ENCODE peak calls at places on chromosome 21, in four cellular contexts. O, Q, P and R are unnamed samples.
A peak's percentile ranks its signal among the peaks of the same experiment; 100 is the strongest.

GRCh38 chr21:29365636-29366305 is 67.0 kb downstream of the BACH1 start:
- DNase-seq in Q (no peak), O (no peak), P (no peak), R (no peak)

GRCh38 chr21:41526478-41527087 is 18.6 kb upstream of the TMPRSS2 start:
- DNase-seq in Q (no peak), O (no peak), P (no peak), R (no peak)

GRCh38 chr21:36647279-36648093 is 51.4 kb upstream of the SIM2 start:
- DNase-seq in O (peak; percentile 61), Q (no peak), P (peak; percentile 57), R (peak; percentile 49)

GRCh38 chr21:36113647-36114428 is 21.0 kb upstream of the CBR3 start:
- DNase-seq in O (no peak), Q (no peak), P (no peak), R (peak; percentile 62)

GRCh38 chr21:15472108-15472507 is 257.7 kb upstream of the USP25 start:
- DNase-seq in O (no peak), P (no peak), Q (no peak), R (no peak)

GRCh38 chr21:31992391-31992790 is 119.6 kb downstream of the HUNK start:
- DNase-seq in P (no peak), Q (no peak), O (no peak), R (no peak)

GRCh38 chr21:26961704-26962103 is 5.2 kb downstream of the ADAMTS5 start:
- DNase-seq in Q (no peak), O (no peak), P (peak; percentile 51), R (no peak)

GRCh38 chr21:36753556-36753955 is 54.6 kb downstream of the SIM2 start:
- DNase-seq in O (peak; percentile 69), Q (no peak), P (no peak), R (peak; percentile 47)

GRCh38 chr21:36507397-36508018 is 27.6 kb upstream of the CLDN14 start:
- DNase-seq in O (peak; percentile 4), P (no peak), Q (no peak), R (no peak)

GRCh38 chr21:46509760-46510159 is 51.1 kb downstream of the DIP2A start:
- DNase-seq in Q (no peak), O (peak; percentile 14), P (no peak), R (no peak)

GRCh38 chr21:39776589-39776988 is 31.6 kb downstream of the IGSF5 start:
- DNase-seq in Q (no peak), P (no peak), O (no peak), R (peak; percentile 34)

GRCh38 chr21:36260030-36260787 is 59.8 kb upstream of the MORC3 start:
- DNase-seq in Q (peak; percentile 5), O (peak; percentile 81), P (no peak), R (peak; percentile 52)

GRCh38 chr21:41573902-41574690 is 66.1 kb upstream of the TMPRSS2 start:
- DNase-seq in P (no peak), Q (no peak), O (no peak), R (no peak)

GRCh38 chr21:26100573-26100972 is 70.0 kb downstream of the APP start:
- DNase-seq in O (no peak), P (no peak), Q (no peak), R (no peak)

GRCh38 chr21:41167348-41168342 is at the start of gene BACE2:
- DNase-seq in Q (peak; percentile 38), O (peak; percentile 2), P (peak; percentile 74), R (peak; percentile 70)

GRCh38 chr21:25913488-25913887 is 178.7 kb downstream of the GABPA start:
- DNase-seq in Q (no peak), P (no peak), O (no peak), R (no peak)

GRCh38 chr21:28731700-28732321 is 260.9 kb downstream of the LTN1 start:
- DNase-seq in P (no peak), Q (no peak), O (no peak), R (no peak)

GRCh38 chr21:36788116-36788515 is 89.2 kb downstream of the SIM2 start:
- DNase-seq in O (peak; percentile 31), Q (no peak), P (no peak), R (no peak)

GRCh38 chr21:44970766-44971671 is 31.2 kb downstream of the SLX9 start:
- DNase-seq in Q (no peak), P (no peak), O (no peak), R (no peak)
- H2BK12ac ChIP-seq in Q (no peak overlapping the region), P (no peak overlapping the region), O (no peak overlapping the region), R (peak overlapping the region; percentile 95)

DNA sequence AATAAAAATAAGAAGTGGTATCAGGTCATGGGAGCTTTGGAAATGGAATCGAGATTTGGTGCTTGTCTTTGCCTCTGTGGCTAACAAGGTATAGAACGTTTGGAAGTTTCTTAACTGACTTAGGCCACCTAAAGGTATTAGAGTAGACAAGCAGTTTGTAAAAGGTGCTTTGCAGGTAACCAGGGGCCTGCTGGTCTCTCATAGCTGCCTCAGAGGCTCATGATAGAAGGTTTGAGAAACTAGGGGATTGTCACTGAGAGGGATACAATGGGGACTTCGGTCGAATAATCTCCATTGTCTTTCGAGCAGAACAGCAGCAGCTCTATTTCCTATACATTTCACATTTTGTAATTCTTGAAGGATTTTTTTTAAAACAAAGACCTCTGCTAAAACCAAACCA is 37.6 kb downstream of the C21orf91 start:
- DNase-seq in P (no peak), Q (no peak), O (no peak), R (no peak)
- H3K27ac ChIP-seq in P (no peak overlapping the region), Q (no peak overlapping the region), O (no peak overlapping the region), R (no peak overlapping the region)

GRCh38 chr21:34813266-34813886 is 144.6 kb downstream of the CLIC6 start:
- DNase-seq in P (no peak), Q (no peak), O (peak; percentile 86), R (peak; percentile 93)

GRCh38 chr21:34812510-34813265 is 143.9 kb downstream of the CLIC6 start:
- DNase-seq in P (no peak), O (peak; percentile 89), Q (no peak), R (peak; percentile 92)

GRCh38 chr21:34809822-34810221 is 141.0 kb downstream of the CLIC6 start:
- DNase-seq in P (no peak), Q (no peak), O (no peak), R (no peak)

GRCh38 chr21:34810786-34811185 is 142.0 kb downstream of the CLIC6 start:
- DNase-seq in Q (no peak), P (no peak), O (no peak), R (no peak)

GRCh38 chr21:34811368-34811767 is 142.6 kb downstream of the CLIC6 start:
- DNase-seq in P (no peak), O (no peak), Q (no peak), R (peak; percentile 69)
- H2BK12ac ChIP-seq in P (no peak overlapping the region), O (no peak overlapping the region), Q (no peak overlapping the region), R (peak overlapping the region; percentile 46)

DNA sequence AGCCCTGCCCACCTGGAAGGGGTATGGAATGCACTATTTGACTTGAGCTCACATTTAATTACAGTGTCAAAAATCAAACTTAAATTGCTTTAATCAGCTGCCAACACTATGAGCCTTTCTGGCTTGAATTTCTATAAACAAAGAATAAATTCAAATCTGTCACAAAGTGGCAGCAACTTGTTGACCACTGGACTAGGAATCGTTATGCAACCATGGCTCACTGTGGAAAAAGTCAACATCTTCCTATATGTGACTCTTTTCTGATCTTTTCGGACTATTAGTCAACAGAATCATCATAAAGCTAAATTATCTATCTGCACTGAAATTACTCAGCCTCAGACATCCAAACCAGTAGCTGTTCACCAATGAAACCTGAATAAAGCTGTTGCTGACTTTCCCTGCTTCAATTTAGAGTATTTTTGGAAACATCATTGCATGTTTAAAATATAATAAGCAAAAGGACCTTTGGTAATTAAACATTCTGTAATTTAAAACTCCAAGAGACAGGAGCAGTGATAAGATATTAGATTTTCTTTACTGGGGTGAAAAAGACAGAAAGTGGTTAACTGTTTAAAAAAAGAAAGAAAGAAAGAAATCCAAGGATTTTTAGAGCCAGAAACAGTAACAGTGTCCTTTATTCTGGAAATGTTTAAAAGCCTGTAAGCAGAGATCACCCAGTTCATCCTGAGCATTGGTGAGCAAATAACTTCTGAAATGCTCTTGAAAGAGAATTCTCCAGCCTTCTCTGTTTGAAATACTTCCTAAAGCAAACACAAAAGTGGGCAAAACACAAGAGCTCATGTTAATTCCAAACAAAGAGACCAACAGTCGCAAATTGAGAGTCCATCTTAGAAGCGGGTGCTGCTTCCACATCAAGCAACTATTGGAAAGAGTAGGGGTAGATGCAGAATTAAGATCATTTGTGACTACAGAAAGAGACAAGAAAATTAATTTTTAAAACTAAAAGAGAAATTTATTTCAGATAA is 26.2 kb upstream of the ERG start:
- DNase-seq in Q (no peak), P (no peak), O (no peak), R (no peak)
- H3K27ac ChIP-seq in Q (no peak overlapping the region), P (no peak overlapping the region), O (no peak overlapping the region), R (no peak overlapping the region)

GRCh38 chr21:33025106-33025470 is 647 bp upstream of the OLIG2 start:
- DNase-seq in O (peak; percentile 30), Q (no peak), P (peak; percentile 81), R (no peak)
- H2BK12ac ChIP-seq in O (no peak overlapping the region), Q (no peak overlapping the region), P (no peak overlapping the region), R (no peak overlapping the region)

GRCh38 chr21:42722808-42723470 is 69.5 kb downstream of the PDE9A start:
- DNase-seq in Q (no peak), O (no peak), P (no peak), R (no peak)
- H3K27ac ChIP-seq in Q (no peak overlapping the region), O (no peak overlapping the region), P (no peak overlapping the region), R (no peak overlapping the region)

GRCh38 chr21:44533121-44533890 is 6.7 kb downstream of the KRTAP10-1 start:
- DNase-seq in O (no peak), Q (no peak), P (no peak), R (no peak)
- H2BK12ac ChIP-seq in O (no peak overlapping the region), Q (no peak overlapping the region), P (no peak overlapping the region), R (no peak overlapping the region)

DNA sequence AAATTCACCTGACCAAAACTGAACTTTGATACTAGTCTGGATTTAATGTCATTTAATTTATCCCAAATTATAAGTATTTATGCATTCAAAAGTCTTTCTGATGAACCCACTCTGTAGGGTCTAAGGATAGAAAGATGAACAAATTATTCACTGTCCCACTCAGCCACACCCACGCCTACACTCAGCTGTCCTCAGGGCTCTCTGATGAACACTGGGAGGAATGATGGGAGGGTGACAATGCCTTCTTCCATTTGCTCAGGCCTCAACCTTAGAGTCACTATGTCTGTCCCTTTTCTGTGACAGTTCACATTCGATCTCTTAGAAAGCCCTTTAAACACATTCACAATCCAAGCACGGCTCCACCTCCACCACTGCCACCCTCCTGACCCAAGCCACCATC is 41.8 kb downstream of the KCNJ6 start:
- DNase-seq in Q (no peak), O (no peak), P (no peak), R (no peak)
- H3K27ac ChIP-seq in Q (no peak overlapping the region), O (no peak overlapping the region), P (no peak overlapping the region), R (no peak overlapping the region)

GRCh38 chr21:30779269-30779668 is 24.0 kb upstream of the KRTAP21-1 start:
- DNase-seq in Q (no peak), O (no peak), P (no peak), R (no peak)
- H2BK12ac ChIP-seq in Q (no peak overlapping the region), O (no peak overlapping the region), P (no peak overlapping the region), R (no peak overlapping the region)

GRCh38 chr21:44818636-44819011 is 762 bp upstream of the SUMO3 start:
- DNase-seq in Q (no peak), O (no peak), P (no peak), R (no peak)
- H3K27ac ChIP-seq in Q (no peak overlapping the region), O (no peak overlapping the region), P (no peak overlapping the region), R (peak overlapping the region; percentile 78)